ENCODE peak calls at places on chromosomes 3 and 15, in five cellular contexts. S is WERI-Rb-1, O is stomach, H is RWPE1, E is fibroblast of lung. N is an unnamed sample.
A peak's percentile ranks its signal among the peaks of the same experiment; 100 is the strongest.

GRCh38 chr3:145094355-145094941 is 1066.5 kb downstream of the PLOD2 start:
- DNase-seq in H (peak; percentile 7), E (peak; percentile 72), S (no peak), O (no peak), N (no peak)

GRCh38 chr15:45612790-45613415 is 21.9 kb upstream of the SQOR start:
- DNase-seq in E (peak; percentile 43), O (no peak), H (peak; percentile 45), S (peak; percentile 45), N (no peak)

GRCh38 chr3:53776494-53777101 is 69.6 kb downstream of the CHDH start:
- DNase-seq in E (peak; percentile 52), O (no peak), S (no peak), H (no peak), N (no peak)

GRCh38 chr3:163863146-163863545 is 1215.2 kb downstream of the SI start:
- DNase-seq in H (no peak), O (no peak), S (no peak), E (no peak), N (no peak)

GRCh38 chr3:53693441-53693840 is 152.8 kb downstream of the CHDH start:
- DNase-seq in E (no peak), H (no peak), S (no peak), O (no peak), N (no peak)

GRCh38 chr3:45387636-45388348 is 584 bp upstream of the LARS2 start:
- DNase-seq in O (no peak), S (peak; percentile 20), E (no peak), H (peak; percentile 13), N (no peak)

GRCh38 chr3:25576836-25577454 is 87.8 kb downstream of the TOP2B start:
- DNase-seq in O (no peak), E (peak; percentile 77), H (no peak), S (no peak), N (no peak)

GRCh38 chr3:108076564-108076963 is 14.3 kb downstream of the CD47 start:
- DNase-seq in S (no peak), O (no peak), E (no peak), H (no peak), N (no peak)

GRCh38 chr15:68278345-68279217 is 1.0 kb downstream of the FEM1B start:
- DNase-seq in H (peak; percentile 24), S (peak; percentile 71), O (no peak), E (peak; percentile 66), N (no peak)

GRCh38 chr3:168591587-168591986 is 495.9 kb upstream of the GOLIM4 start:
- DNase-seq in S (no peak), O (no peak), H (no peak), E (no peak), N (no peak)

GRCh38 chr3:63050548-63050947 is 175.3 kb upstream of the CADPS start:
- DNase-seq in O (no peak), S (no peak), H (no peak), E (peak; percentile 61), N (no peak)

GRCh38 chr15:76003364-76003763 is 8.9 kb downstream of the NRG4 start:
- DNase-seq in S (no peak), O (no peak), H (no peak), E (no peak), N (no peak)

GRCh38 chr15:39028069-39028468 is 463.5 kb upstream of the RASGRP1 start:
- DNase-seq in O (no peak), S (no peak), H (peak; percentile 57), E (peak; percentile 76), N (peak; percentile 73)

GRCh38 chr3:12947504-12948369 is 106.4 kb upstream of the RPL32 start:
- DNase-seq in S (no peak), H (peak; percentile 59), O (peak; percentile 67), E (peak; percentile 78), N (no peak)

GRCh38 chr3:31960793-31961431 is 20.1 kb downstream of the OSBPL10 start:
- DNase-seq in S (no peak), E (peak; percentile 89), O (no peak), H (peak; percentile 42), N (no peak)

GRCh38 chr15:45573961-45574629 is 13.1 kb upstream of the BLOC1S6 start:
- DNase-seq in E (no peak), S (peak; percentile 63), O (no peak), H (no peak), N (no peak)

GRCh38 chr15:35491999-35492398 is 54.0 kb downstream of the DPH6 start:
- DNase-seq in E (no peak), O (no peak), S (peak; percentile 72), H (no peak), N (no peak)

GRCh38 chr15:75831806-75832102 is 11.5 kb upstream of the UBE2Q2 start:
- DNase-seq in H (no peak), O (no peak), S (no peak), E (no peak), N (no peak)

GRCh38 chr15:37102315-37103021 is 2.1 kb upstream of the MEIS2 start:
- DNase-seq in S (peak; percentile 24), H (no peak), E (peak; percentile 53), O (no peak), N (no peak)

GRCh38 chr3:190581041-190581501 is 67.2 kb downstream of the IL1RAP start:
- DNase-seq in H (no peak), O (no peak), E (peak; percentile 72), S (no peak), N (no peak)

GRCh38 chr3:87333393-87333892 is 57.1 kb upstream of the POU1F1 start:
- DNase-seq in O (no peak), E (peak; percentile 91), S (no peak), H (peak; percentile 64), N (no peak)

GRCh38 chr3:160097478-160097877 is 108.8 kb downstream of the IL12A start:
- DNase-seq in H (no peak), E (no peak), O (no peak), S (no peak), N (no peak)

DNA sequence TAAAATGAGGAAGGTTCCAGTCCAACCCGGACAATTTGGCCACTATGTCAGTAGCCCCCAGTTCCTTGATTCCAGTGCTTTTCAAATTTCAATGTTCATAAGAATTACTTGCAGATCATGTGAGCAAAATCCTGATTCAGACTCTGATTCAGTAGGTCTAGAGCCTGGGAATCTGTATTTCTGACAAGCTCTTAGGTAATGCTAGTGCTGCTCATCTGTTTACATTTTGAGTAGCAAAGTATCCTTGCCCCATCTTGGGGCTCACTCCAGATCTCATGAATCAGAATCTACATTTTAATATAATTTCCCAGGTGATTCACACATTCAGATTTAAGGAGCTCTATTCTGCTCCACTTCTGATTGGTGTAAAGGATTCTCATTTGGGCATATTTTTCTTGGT is 142.0 kb downstream of the NAALADL2 start:
- DNase-seq in S (no peak), O (no peak), H (no peak), E (no peak), N (no peak)
- H3K27ac ChIP-seq in S (no peak overlapping the region), O (no peak overlapping the region), H (no peak overlapping the region), E (no peak overlapping the region), N (no peak overlapping the region)

GRCh38 chr3:162391301-162391700 is 894.7 kb downstream of the OTOL1 start:
- DNase-seq in E (peak; percentile 72), O (no peak), S (no peak), H (peak; percentile 54), N (no peak)
- H3K27ac ChIP-seq in E (no peak overlapping the region), O (no peak overlapping the region), S (no peak overlapping the region), H (no peak overlapping the region), N (no peak overlapping the region)

GRCh38 chr3:59425371-59425770 is 375.5 kb upstream of the CFAP20DC start:
- DNase-seq in O (no peak), S (no peak), H (peak; percentile 7), E (peak; percentile 93), N (no peak)
- H3K27ac ChIP-seq in O (peak overlapping the region; percentile 44), S (no peak overlapping the region), H (no peak overlapping the region), E (peak overlapping the region; percentile 62), N (no peak overlapping the region)

DNA sequence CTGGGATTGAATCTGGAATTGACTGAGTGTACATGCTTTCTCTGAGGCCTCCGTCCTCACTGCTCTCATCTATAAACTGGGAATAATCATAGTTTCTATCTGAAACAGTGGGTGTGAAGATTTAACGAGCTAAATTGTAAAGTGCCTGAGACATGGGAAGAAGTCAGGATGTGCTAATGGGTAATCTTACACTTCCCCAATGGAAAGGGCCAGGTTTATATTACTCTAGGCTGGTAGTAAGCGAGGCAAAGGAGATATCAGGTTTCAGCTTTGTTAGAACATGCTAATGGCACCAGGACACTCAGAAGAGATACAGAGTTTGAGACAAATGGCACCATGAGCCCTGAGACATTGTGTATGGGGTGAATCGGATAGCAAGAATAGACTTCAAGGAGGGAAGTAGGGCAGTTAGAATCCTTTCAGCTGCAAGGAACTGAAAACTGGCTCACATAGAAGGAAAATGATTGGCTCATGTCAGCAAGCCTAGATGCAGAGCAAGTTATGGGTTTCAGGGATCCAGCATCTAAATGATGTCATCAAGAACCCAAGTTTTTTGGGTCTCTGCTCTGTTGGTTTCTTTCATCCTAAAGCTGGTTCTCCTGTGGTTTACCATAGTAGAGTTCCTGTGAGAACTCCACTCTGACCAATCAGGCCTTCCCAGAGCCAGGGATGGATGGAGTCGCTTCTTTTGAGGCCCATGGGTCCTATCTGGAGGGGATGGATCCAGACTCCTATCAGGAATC is 21.8 kb downstream of the FLNB start:
- DNase-seq in O (no peak), H (no peak), S (no peak), E (no peak), N (no peak)
- H3K27ac ChIP-seq in O (no peak overlapping the region), H (peak overlapping the region; percentile 70), S (no peak overlapping the region), E (no peak overlapping the region), N (no peak overlapping the region)